ENCODE peak calls at places on chromosome 7, in six cellular contexts. Z is lower lobe of right lung, A is EL, X is retina, M is NCI-H748 treated with DMSO at 0.1 percent for 48 hours, R is HEK293T. W is an unnamed sample.

GRCh38 chr7:123770378-123770777 is 21.6 kb upstream of the WASL start:
- DNase-seq in M (no peak), X (no peak), A (peak), R (no peak), Z (no peak), W (no peak)

GRCh38 chr7:78912781-78913180 is 540.7 kb downstream of the MAGI2 start:
- DNase-seq in Z (no peak), A (peak), R (no peak), M (no peak), X (no peak), W (no peak)

GRCh38 chr7:26675143-26675887 is 189.1 kb downstream of the SKAP2 start:
- DNase-seq in X (no peak), Z (no peak), M (no peak), A (peak), R (no peak), W (no peak)

GRCh38 chr7:150374472-150374871 is 4.7 kb upstream of the ZNF775 start:
- DNase-seq in X (no peak), M (no peak), R (no peak), A (no peak), Z (no peak), W (no peak)

GRCh38 chr7:138885383-138886147 is 87.6 kb upstream of the ATP6V0A4 start:
- DNase-seq in M (no peak), R (peak), Z (no peak), A (no peak), X (no peak), W (no peak)

GRCh38 chr7:137606061-137606674 is 240.6 kb downstream of the DGKI start:
- DNase-seq in A (peak), X (peak), M (no peak), Z (no peak), R (no peak), W (peak)

GRCh38 chr7:130341882-130342281 is 2.7 kb upstream of the CPA5 start:
- DNase-seq in A (no peak), Z (no peak), R (no peak), M (no peak), X (no peak), W (no peak)

GRCh38 chr7:38222481-38223096 is 44.5 kb downstream of the STARD3NL start:
- DNase-seq in A (peak), Z (no peak), X (peak), R (peak), M (peak), W (peak)

GRCh38 chr7:75808106-75808505 is 5.5 kb downstream of the CCL24 start:
- DNase-seq in A (no peak), X (no peak), R (no peak), Z (no peak), M (no peak), W (no peak)

GRCh38 chr7:30815016-30815854 is 44.0 kb downstream of the MINDY4 start:
- DNase-seq in R (no peak), Z (peak), A (no peak), X (no peak), M (no peak), W (no peak)

GRCh38 chr7:117019786-117020604 is 66.7 kb downstream of the ST7 start:
- DNase-seq in R (peak), A (peak), M (peak), X (peak), Z (peak), W (peak)

GRCh38 chr7:98619450-98620321 is 2.6 kb downstream of the NPTX2 start:
- DNase-seq in Z (no peak), M (peak), X (peak), R (no peak), A (no peak), W (peak)

GRCh38 chr7:1706721-1707613 is 36.9 kb downstream of the ELFN1 start:
- DNase-seq in Z (peak), X (no peak), R (no peak), A (no peak), M (no peak), W (no peak)

GRCh38 chr7:123624527-123625183 is 23.0 kb downstream of the ASB15 start:
- DNase-seq in M (no peak), Z (peak), R (peak), X (no peak), A (peak), W (peak)

GRCh38 chr7:780056-780455 is 52.2 kb upstream of the SUN1 start:
- DNase-seq in X (no peak), Z (peak), A (no peak), M (no peak), R (no peak), W (no peak)

GRCh38 chr7:47783456-47784240 is 164.6 kb downstream of the PKD1L1 start:
- DNase-seq in A (peak), M (no peak), R (no peak), Z (no peak), X (no peak), W (no peak)

GRCh38 chr7:37516610-37517108 is 68.0 kb upstream of the ELMO1 start:
- DNase-seq in X (no peak), R (no peak), Z (no peak), A (no peak), M (no peak), W (no peak)

GRCh38 chr7:31819031-31819430 is 132.0 kb downstream of the PPP1R17 start:
- DNase-seq in R (no peak), Z (no peak), A (no peak), M (no peak), X (no peak), W (no peak)

GRCh38 chr7:36600869-36601530 is 123.3 kb downstream of the AOAH start:
- DNase-seq in R (no peak), M (no peak), A (peak), Z (no peak), X (no peak), W (no peak)

GRCh38 chr7:28855538-28856217 is 102.5 kb downstream of the TRIL start:
- DNase-seq in M (no peak), Z (no peak), A (peak), R (no peak), X (no peak), W (no peak)

GRCh38 chr7:39132306-39132705 is 154.6 kb downstream of the POU6F2 start:
- DNase-seq in M (no peak), R (no peak), Z (no peak), X (no peak), A (no peak), W (no peak)

GRCh38 chr7:116984917-116985316 is 31.6 kb downstream of the ST7 start:
- DNase-seq in A (peak), R (peak), X (no peak), Z (no peak), M (peak), W (peak)

GRCh38 chr7:2301510-2301860 is 12.8 kb downstream of the SNX8 start:
- DNase-seq in Z (no peak), M (no peak), R (no peak), A (no peak), X (no peak), W (no peak)

GRCh38 chr7:43650457-43651052 is 67.6 kb downstream of the STK17A start:
- DNase-seq in X (no peak), R (no peak), Z (no peak), M (no peak), A (peak), W (no peak)

GRCh38 chr7:139850906-139851305 is 21.8 kb downstream of the TBXAS1 start:
- DNase-seq in M (no peak), X (no peak), R (no peak), Z (no peak), A (no peak), W (no peak)

GRCh38 chr7:35993663-35994622 is 159.1 kb upstream of the EEPD1 start:
- DNase-seq in Z (no peak), R (no peak), A (peak), X (no peak), M (no peak), W (no peak)

GRCh38 chr7:36130236-36130945 is 22.7 kb upstream of the EEPD1 start:
- DNase-seq in R (no peak), X (no peak), Z (no peak), M (no peak), A (no peak), W (no peak)

GRCh38 chr7:45579386-45579785 is 5.2 kb downstream of the ADCY1 start:
- DNase-seq in Z (no peak), X (peak), R (no peak), A (no peak), M (no peak), W (no peak)

GRCh38 chr7:151254851-151255250 is 6.4 kb upstream of the SMARCD3 start:
- DNase-seq in M (no peak), A (no peak), R (no peak), X (no peak), Z (no peak), W (no peak)

GRCh38 chr7:4758791-4759190 is 16.6 kb upstream of the AP5Z1 start:
- DNase-seq in M (no peak), A (no peak), R (no peak), X (no peak), Z (no peak), W (no peak)

GRCh38 chr7:92793656-92794205 is 42.6 kb downstream of the CDK6 start:
- DNase-seq in M (no peak), X (no peak), R (no peak), Z (no peak), A (no peak), W (no peak)

GRCh38 chr7:81769891-81770818 is at the start of gene HGF:
- DNase-seq in M (no peak), X (no peak), R (peak), Z (peak), A (peak), W (peak)

GRCh38 chr7:91291902-91292301 is 27.7 kb downstream of the FZD1 start:
- DNase-seq in M (no peak), X (no peak), R (no peak), A (no peak), Z (no peak), W (no peak)

GRCh38 chr7:64992971-64993370 is 2.1 kb upstream of the ZNF117 start:
- DNase-seq in M (no peak), R (no peak), X (no peak), A (peak), Z (no peak), W (no peak)

GRCh38 chr7:43119371-43120069 is 7.1 kb downstream of the HECW1 start:
- DNase-seq in M (no peak), A (peak), Z (no peak), X (no peak), R (no peak), W (no peak)

GRCh38 chr7:74429153-74429747 is 24.5 kb upstream of the GTF2IRD1 start:
- DNase-seq in R (no peak), A (peak), Z (no peak), M (no peak), X (peak), W (peak)

GRCh38 chr7:6026011-6026819 is 5.0 kb upstream of the ANKRD61 start:
- DNase-seq in X (no peak), M (no peak), Z (peak), A (peak), R (peak), W (no peak)

GRCh38 chr7:156604311-156604710 is 36.3 kb upstream of the RNF32 start:
- DNase-seq in A (peak), M (no peak), Z (no peak), R (no peak), X (no peak), W (no peak)

GRCh38 chr7:2106506-2106905 is 126.2 kb downstream of the MAD1L1 start:
- DNase-seq in A (no peak), Z (no peak), R (no peak), M (no peak), X (peak), W (no peak)

GRCh38 chr7:128420773-128421172 is 11.0 kb upstream of the IMPDH1 start:
- DNase-seq in Z (no peak), M (no peak), X (no peak), R (no peak), A (no peak), W (no peak)